ENCODE peak calls at places on chromosomes 11 and 22, in nine cellular contexts. C is MM.1S; X is OCI-LY7; M is fibroblast of lung; U is naive thymus-derived CD4-positive, alpha-beta T cell; E is mucosa of descending colon; Q is lower lobe of right lung; S is upper lobe of left lung; A is CD4-positive, CD25-positive, alpha-beta regulatory T cell. H is an unnamed sample. For H3K9me3, the result is how much of the 10 kb centered on the place peaks cover.

GRCh38 chr11:124917115-124917637 is 1.9 kb upstream of the HEPN1 start:
- DNase-seq in C (no peak), X (no peak), M (peak), U (no peak), E (no peak), Q (no peak), S (no peak), A (no peak), H (no peak)

GRCh38 chr22:44586337-44586990 is 88.4 kb upstream of the RTL6 start:
- DNase-seq in C (no peak), X (no peak), M (no peak), U (no peak), E (no peak), Q (peak), S (peak), A (no peak), H (no peak)

GRCh38 chr11:35141034-35141433 is 2.1 kb downstream of the CD44 start:
- DNase-seq in C (no peak), X (no peak), M (no peak), U (no peak), E (no peak), Q (no peak), S (no peak), A (no peak), H (no peak)

GRCh38 chr11:106456651-106457050 is 379.2 kb downstream of the AASDHPPT start:
- DNase-seq in C (no peak), X (no peak), M (no peak), U (no peak), E (no peak), Q (no peak), S (no peak), A (no peak), H (no peak)

GRCh38 chr11:70532066-70532440 is 133.7 kb downstream of the CTTN start:
- DNase-seq in C (no peak), X (no peak), M (no peak), U (no peak), E (no peak), Q (no peak), S (no peak), A (no peak), H (no peak)

GRCh38 chr22:50600541-50600940 is at the start of gene MAPK8IP2:
- DNase-seq in C (no peak), X (no peak), M (no peak), U (no peak), E (no peak), Q (no peak), S (peak), A (no peak), H (no peak)

GRCh38 chr22:36277482-36278291 is 24.8 kb downstream of the APOL1 start:
- DNase-seq in C (peak), X (peak), M (peak), U (no peak), E (peak), Q (peak), S (peak), A (peak), H (peak)

GRCh38 chr22:37242395-37242918 is 1.6 kb downstream of the RAC2 start:
- DNase-seq in C (peak), X (peak), M (no peak), U (peak), E (peak), Q (peak), S (no peak), A (peak), H (peak)

GRCh38 chr11:1295591-1295990 is 13.8 kb downstream of the TOLLIP start:
- DNase-seq in C (no peak), X (no peak), M (no peak), U (no peak), E (no peak), Q (peak), S (peak), A (no peak), H (no peak)

GRCh38 chr11:115687934-115688333 is 183.7 kb upstream of the CADM1 start:
- DNase-seq in C (no peak), X (no peak), M (no peak), U (no peak), E (no peak), Q (no peak), S (no peak), A (no peak), H (no peak)

GRCh38 chr11:34243620-34244493 is 114.0 kb downstream of the ABTB2 start:
- DNase-seq in C (peak), X (no peak), M (peak), U (no peak), E (peak), Q (no peak), S (no peak), A (no peak), H (no peak)

GRCh38 chr22:23133922-23134321 is 7.9 kb downstream of the RSPH14 start:
- DNase-seq in C (no peak), X (no peak), M (no peak), U (no peak), E (no peak), Q (no peak), S (no peak), A (no peak), H (no peak)

GRCh38 chr22:33579448-33580093 is 340.7 kb downstream of the LARGE1 start:
- DNase-seq in C (peak), X (peak), M (peak), U (no peak), E (peak), Q (no peak), S (no peak), A (no peak), H (no peak)

GRCh38 chr22:48893288-48894063 is 934.2 kb downstream of the BRD1 start:
- DNase-seq in C (no peak), X (peak), M (no peak), U (no peak), E (no peak), Q (no peak), S (no peak), A (no peak), H (no peak)

GRCh38 chr22:24950272-24950902 is 2.1 kb upstream of the KIAA1671 start:
- DNase-seq in C (no peak), X (no peak), M (no peak), U (no peak), E (no peak), Q (no peak), S (no peak), A (no peak), H (no peak)

GRCh38 chr22:41925783-41926460 is 684 bp downstream of the TNFRSF13C start:
- DNase-seq in C (peak), X (peak), M (peak), U (peak), E (peak), Q (peak), S (peak), A (peak), H (peak)

GRCh38 chr11:122197055-122197987 is 81.3 kb upstream of the BLID start:
- DNase-seq in C (no peak), X (no peak), M (peak), U (no peak), E (peak), Q (no peak), S (no peak), A (no peak), H (no peak)

GRCh38 chr11:32704261-32704660 is 90.2 kb downstream of the CCDC73 start:
- DNase-seq in C (no peak), X (no peak), M (no peak), U (no peak), E (no peak), Q (no peak), S (peak), A (no peak), H (no peak)
- H3K9me3 ChIP-seq in C (under half), X (under half), M (under half), U (under half), E (under half), Q (under half), S (under half), A (under half), H (under half)

GRCh38 chr22:47805394-47805935 is 1043.0 kb downstream of the TBC1D22A start:
- DNase-seq in C (no peak), X (no peak), M (no peak), U (no peak), E (no peak), Q (no peak), S (no peak), A (no peak), H (no peak)
- H3K9me3 ChIP-seq in C (under half), X (under half), M (under half), U (under half), E (under half), Q (under half), S (under half), A (under half), H (under half)

GRCh38 chr22:47382164-47382890 is 619.9 kb downstream of the TBC1D22A start:
- DNase-seq in C (no peak), X (no peak), M (no peak), U (no peak), E (no peak), Q (peak), S (no peak), A (no peak), H (no peak)
- H3K9me3 ChIP-seq in C (under half), X (under half), M (under half), U (under half), E (under half), Q (under half), S (under half), A (under half), H (under half)

DNA sequence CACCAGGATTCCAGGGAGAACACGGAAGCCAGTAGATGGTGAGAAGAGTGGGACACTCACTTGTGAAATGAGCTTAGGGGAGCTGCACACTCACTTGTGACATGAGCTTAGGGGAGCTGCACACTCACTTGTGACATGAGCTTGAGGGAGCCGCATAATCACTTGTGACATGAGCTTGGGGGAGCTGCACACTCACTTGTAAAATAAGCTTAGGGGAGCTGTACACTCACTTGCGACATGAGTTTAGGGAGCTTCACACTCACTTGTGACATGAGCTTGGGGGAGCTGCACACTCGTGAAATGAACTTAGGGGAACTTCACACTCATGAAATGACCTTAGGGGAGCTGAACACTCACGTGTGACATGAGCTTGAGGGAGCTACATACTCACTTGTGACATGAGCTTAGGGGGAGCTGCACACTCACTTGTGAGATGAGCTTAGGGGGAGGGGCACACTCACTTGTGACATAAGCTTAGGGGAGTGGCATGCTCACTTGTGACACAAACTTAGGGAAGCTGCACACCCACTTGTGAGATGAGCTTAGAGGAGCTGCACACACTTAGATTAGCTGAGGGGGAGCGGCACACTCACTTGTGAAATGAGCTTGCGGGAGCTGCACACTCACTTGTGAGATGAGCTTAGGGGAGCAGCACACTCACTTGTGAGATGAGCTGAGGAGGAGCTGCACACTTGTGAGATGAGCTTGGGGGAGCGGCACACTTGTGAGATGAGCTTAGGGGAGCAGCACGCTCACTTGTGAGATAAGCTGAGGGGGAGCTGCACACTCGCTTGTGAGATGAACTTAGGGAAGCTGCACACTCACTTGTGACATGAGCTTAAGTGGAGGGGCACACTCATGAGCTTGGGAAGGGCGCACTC is 59.0 kb downstream of the NCAPD3 start:
- DNase-seq in C (no peak), X (no peak), M (no peak), U (no peak), E (no peak), Q (no peak), S (no peak), A (no peak), H (no peak)
- H3K9me3 ChIP-seq in C (under half), X (under half), M (under half), U (under half), E (under half), Q (under half), S (under half), A (under half), H (under half)

DNA sequence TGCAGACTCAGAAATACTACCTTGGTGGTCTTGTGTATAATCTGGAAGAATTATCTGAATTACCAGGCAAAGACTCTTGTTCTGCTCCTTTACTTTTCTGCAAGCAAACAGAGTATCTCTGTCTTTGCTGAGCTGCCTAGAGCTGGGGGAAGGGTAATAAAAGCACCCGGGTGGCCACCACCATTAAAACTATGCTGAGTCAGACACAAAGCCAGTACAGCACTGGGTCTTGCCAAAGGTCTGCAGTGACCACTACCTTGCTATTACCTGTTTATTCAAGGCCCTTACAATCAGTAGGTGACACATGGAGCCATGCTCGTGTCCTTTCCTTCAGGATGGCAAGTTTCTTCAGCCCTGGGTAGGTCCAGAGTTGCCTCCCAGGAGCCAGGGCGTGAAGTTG is 420.6 kb upstream of the CNTN5 start:
- DNase-seq in C (no peak), X (no peak), M (no peak), U (no peak), E (no peak), Q (no peak), S (no peak), A (no peak), H (no peak)
- H3K9me3 ChIP-seq in C (under half), X (under half), M (under half), U (under half), E (under half), Q (under half), S (under half), A (under half), H (under half)

H was measured in T-helper 17 cell.